ENCODE peak calls at places on chromosomes 4 and X, in five cellular contexts. Z, E, F, J and B are unnamed samples.

GRCh38 chr4:123102897-123103489 is 180.6 kb upstream of the NUDT6 start:
- DNase-seq in Z (no peak), E (peak), F (peak), J (no peak), B (peak)

GRCh38 chrX:150146271-150146888 is 208.1 kb upstream of the EOLA2 start:
- DNase-seq in Z (no peak), E (no peak), F (no peak), J (no peak), B (no peak)

GRCh38 chr4:105637409-105638258 is 70.9 kb downstream of the INTS12 start:
- DNase-seq in Z (no peak), E (no peak), F (peak), J (peak), B (no peak)

GRCh38 chrX:63466690-63467089 is 115.6 kb upstream of the SPIN4 start:
- DNase-seq in Z (no peak), E (no peak), F (no peak), J (no peak), B (no peak)

GRCh38 chrX:151513472-151513871 is 50.0 kb upstream of the PASD1 start:
- DNase-seq in Z (no peak), E (no peak), F (no peak), J (no peak), B (no peak)

GRCh38 chrX:119488749-119489148 is 20.5 kb downstream of the SLC25A5 start:
- DNase-seq in Z (peak), E (peak), F (peak), J (no peak), B (no peak)

GRCh38 chr4:40403079-40403478 is 67.9 kb downstream of the CHRNA9 start:
- DNase-seq in Z (no peak), E (no peak), F (peak), J (no peak), B (no peak)

GRCh38 chr4:52096048-52096447 is 44.9 kb downstream of the SPATA18 start:
- DNase-seq in Z (no peak), E (no peak), F (no peak), J (no peak), B (no peak)

GRCh38 chr4:140100771-140101170 is 53.2 kb downstream of the MAML3 start:
- DNase-seq in Z (no peak), E (no peak), F (no peak), J (no peak), B (no peak)

GRCh38 chrX:152897216-152898144 is at the start of gene ZNF185:
- DNase-seq in Z (peak), E (no peak), F (no peak), J (no peak), B (no peak)

GRCh38 chr4:3346146-3346545 is 53.3 kb downstream of the RGS12 start:
- DNase-seq in Z (no peak), E (peak), F (peak), J (peak), B (peak)

GRCh38 chr4:27791640-27792039 is 931.0 kb downstream of the STIM2 start:
- DNase-seq in Z (no peak), E (no peak), F (no peak), J (no peak), B (no peak)

GRCh38 chr4:100424376-100424775 is 93.4 kb downstream of the EMCN start:
- DNase-seq in Z (no peak), E (no peak), F (no peak), J (no peak), B (no peak)

GRCh38 chr4:114005569-114006442 is 26.4 kb upstream of the ARSJ start:
- DNase-seq in Z (no peak), E (no peak), F (no peak), J (no peak), B (no peak)

GRCh38 chrX:19698691-19699090 is 183.4 kb upstream of the MAP3K15 start:
- DNase-seq in Z (no peak), E (no peak), F (no peak), J (no peak), B (no peak)
- H3K4me2 ChIP-seq in Z (no peak), E (no peak), F (no peak), J (no peak), B (no peak)

GRCh38 chrX:57681341-57681740 is 1.3 kb upstream of the NLRP2B start:
- DNase-seq in Z (no peak), E (no peak), F (no peak), J (no peak), B (no peak)

GRCh38 chrX:57680160-57680559 is at the start of gene NLRP2B:
- DNase-seq in Z (no peak), E (no peak), F (no peak), J (no peak), B (no peak)

GRCh38 chrX:57674861-57675260 is 5.2 kb downstream of the NLRP2B start:
- DNase-seq in Z (no peak), E (no peak), F (no peak), J (no peak), B (no peak)

GRCh38 chrX:57678686-57679428 is 1.2 kb downstream of the NLRP2B start:
- DNase-seq in Z (no peak), E (no peak), F (no peak), J (no peak), B (no peak)

DNA sequence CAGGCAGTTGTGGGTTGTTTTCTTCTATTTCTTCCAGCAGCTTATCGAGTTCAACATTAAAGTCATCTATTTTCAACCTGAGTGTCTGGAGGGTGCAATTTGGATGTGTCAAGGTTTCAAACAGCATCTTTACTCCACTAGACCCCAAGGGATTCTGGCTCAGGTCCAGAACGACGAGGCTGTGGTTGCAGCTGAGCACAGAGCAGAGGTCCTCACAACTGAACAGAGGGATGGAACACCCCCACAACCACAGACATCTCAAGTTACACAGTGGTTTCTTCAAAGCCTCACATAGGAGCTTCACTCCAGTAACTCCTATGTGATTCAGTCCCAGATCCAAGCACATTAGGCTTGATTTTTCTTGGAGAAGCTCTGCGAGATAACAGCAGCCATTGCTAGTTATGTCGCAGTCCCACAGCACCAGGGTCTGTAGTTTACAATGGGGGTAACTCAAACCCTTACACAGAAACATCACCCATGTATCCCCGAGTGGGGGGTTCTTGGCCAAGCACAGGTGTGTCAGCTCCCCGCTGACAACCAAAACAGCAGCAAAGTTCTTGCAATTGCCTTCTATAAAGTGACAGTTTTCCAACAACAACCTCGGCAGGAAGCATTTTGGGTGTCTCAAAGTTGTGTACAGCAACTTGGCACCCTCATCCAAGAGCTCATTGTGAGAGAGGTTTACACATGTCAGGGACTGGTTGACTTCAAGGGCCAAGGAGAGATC is 2.8 kb downstream of the NLRP2B start:
- DNase-seq in Z (no peak), E (no peak), F (no peak), J (no peak), B (no peak)
- TF ChIP-seq ZNF274 in Z (no peak), E (no peak), F (no peak), J (no peak), B (no peak)

GRCh38 chr4:74546020-74546419 is 101.1 kb downstream of the AREG start:
- DNase-seq in Z (no peak), E (no peak), F (no peak), J (no peak), B (no peak)
- H3K27ac ChIP-seq in Z (no peak), E (no peak), F (no peak), J (no peak), B (peak)

DNA sequence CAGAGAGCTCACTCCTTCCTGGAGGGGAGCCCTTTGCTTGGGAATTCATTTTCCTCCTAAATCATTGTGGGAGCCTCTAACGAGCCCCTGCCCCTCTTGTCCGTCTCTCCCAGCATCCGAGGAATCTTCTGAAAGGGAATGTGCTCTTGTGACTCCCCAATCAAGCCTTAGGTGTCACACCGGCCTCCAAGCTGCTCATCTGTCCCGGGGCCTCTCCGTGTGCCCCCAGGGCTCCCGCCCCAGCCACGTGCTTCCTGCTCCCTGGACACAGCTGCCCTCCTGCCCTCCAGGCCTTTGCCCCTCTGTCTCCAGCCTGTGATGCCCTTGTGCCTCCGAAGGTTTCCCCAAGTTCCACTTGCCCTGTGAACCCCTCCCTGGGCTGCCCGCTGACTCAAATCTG is 239.8 kb downstream of the AFAP1 start:
- DNase-seq in Z (no peak), E (no peak), F (no peak), J (no peak), B (no peak)
- H3K4me2 ChIP-seq in Z (no peak), E (no peak), F (no peak), J (no peak), B (no peak)